ENCODE peak calls at places on chromosome 12, in six cellular contexts. C, T, N, X, O and Q are unnamed samples.

GRCh38 chr12:30531731-30532678 is 163.7 kb downstream of the IPO8 start:
- DNase-seq in C (no peak), T (no peak), O (no peak), X (peak), N (no peak), Q (no peak)

GRCh38 chr12:111685322-111685810 is 390 bp downstream of the BRAP start:
- DNase-seq in X (no peak), O (no peak), C (no peak), N (no peak), T (peak), Q (no peak)

GRCh38 chr12:84512751-84513150 is 399.8 kb downstream of the SLC6A15 start:
- DNase-seq in O (no peak), X (no peak), C (no peak), N (no peak), T (no peak), Q (no peak)

GRCh38 chr12:122865268-122866231 is 30.3 kb downstream of the HIP1R start:
- DNase-seq in C (no peak), O (no peak), X (peak), T (peak), N (no peak), Q (peak)

GRCh38 chr12:53300187-53300586 is 692 bp downstream of the MYG1 start:
- DNase-seq in N (no peak), X (no peak), C (no peak), O (no peak), T (no peak), Q (no peak)

GRCh38 chr12:6549379-6550151 is 6.3 kb downstream of the IFFO1 start:
- DNase-seq in X (no peak), O (no peak), T (no peak), C (no peak), N (no peak), Q (no peak)

GRCh38 chr12:1605129-1606020 is 11.0 kb upstream of the FBXL14 start:
- DNase-seq in O (no peak), C (no peak), T (peak), X (peak), N (no peak), Q (no peak)

GRCh38 chr12:68306564-68306963 is 25.6 kb downstream of the MDM1 start:
- DNase-seq in X (no peak), N (no peak), O (peak), C (no peak), T (no peak), Q (no peak)

GRCh38 chr12:79681008-79681590 is 9.7 kb downstream of the PAWR start:
- DNase-seq in N (no peak), O (no peak), X (no peak), C (no peak), T (no peak), Q (no peak)

GRCh38 chr12:128791395-128792322 is 32.1 kb downstream of the SLC15A4 start:
- DNase-seq in O (no peak), T (no peak), X (no peak), C (no peak), N (no peak), Q (no peak)

GRCh38 chr12:130706885-130707570 is 9.1 kb downstream of the RIMBP2 start:
- DNase-seq in T (no peak), N (no peak), X (no peak), O (no peak), C (no peak), Q (no peak)

GRCh38 chr12:113088971-113089756 is 32.6 kb downstream of the DTX1 start:
- DNase-seq in N (no peak), C (peak), T (no peak), X (no peak), O (peak), Q (no peak)

GRCh38 chr12:3033538-3033865 is 43.7 kb upstream of the TSPAN9 start:
- DNase-seq in N (no peak), X (no peak), O (no peak), C (no peak), T (no peak), Q (no peak)

GRCh38 chr12:57008113-57008687 is 1.9 kb upstream of the ZBTB39 start:
- DNase-seq in T (peak), C (no peak), O (peak), N (no peak), X (no peak), Q (no peak)

GRCh38 chr12:128920468-128920867 is 67.2 kb downstream of the GLT1D1 start:
- DNase-seq in C (no peak), N (no peak), T (no peak), O (no peak), X (no peak), Q (no peak)

GRCh38 chr12:88764781-88765470 is 184.7 kb upstream of the KITLG start:
- DNase-seq in N (no peak), T (no peak), O (no peak), C (no peak), X (no peak), Q (no peak)

GRCh38 chr12:67364228-67364627 is 95.1 kb downstream of the CAND1 start:
- DNase-seq in X (no peak), O (no peak), N (no peak), C (no peak), T (no peak), Q (no peak)

GRCh38 chr12:91381309-91381804 is 198.7 kb upstream of the DCN start:
- DNase-seq in C (peak), N (peak), X (no peak), O (peak), T (no peak), Q (no peak)
- TF ChIP-seq POLR2AphosphoS5 in C (no peak), N (no peak), X (no peak), O (no peak), T (no peak), Q (no peak)

GRCh38 chr12:45381351-45381750 is 165.5 kb downstream of the ANO6 start:
- DNase-seq in O (no peak), C (no peak), T (no peak), N (no peak), X (no peak), Q (no peak)
- TF ChIP-seq TAF1 in O (no peak), C (no peak), T (no peak), N (no peak), X (no peak), Q (no peak)

DNA sequence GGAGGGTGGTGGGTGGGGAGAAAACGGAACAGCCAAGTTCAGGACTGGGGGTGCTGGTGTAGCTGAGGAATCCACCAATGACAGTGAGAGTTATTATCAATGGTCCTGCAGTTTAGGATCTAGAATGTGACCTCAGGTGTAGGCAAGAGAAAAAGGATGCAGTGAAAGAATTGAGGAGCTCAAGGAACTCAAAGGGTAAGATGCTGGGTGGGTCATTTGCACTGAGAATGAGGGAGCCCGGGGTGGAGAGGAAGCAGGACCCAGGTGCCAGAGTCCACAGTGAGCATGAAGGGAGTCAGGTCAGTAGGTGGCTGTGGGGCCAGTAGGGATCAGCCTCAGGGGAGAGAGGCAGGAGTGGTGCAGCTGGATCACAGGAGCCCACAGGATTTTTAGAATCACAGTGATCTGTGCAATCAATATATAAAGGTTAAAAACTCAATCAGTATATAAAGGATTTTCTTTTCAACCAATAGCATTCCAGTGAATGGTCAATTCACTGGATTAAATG is 3.2 kb upstream of the KRT7 start:
- DNase-seq in N (no peak), O (no peak), T (no peak), C (no peak), X (no peak), Q (no peak)
- TF ChIP-seq POLR2A in N (no peak), O (no peak), T (no peak), C (no peak), X (no peak), Q (no peak)

GRCh38 chr12:121466800-121467637 is 67.1 kb downstream of the RNF34 start:
- DNase-seq in O (peak), T (peak), C (peak), X (peak), N (peak), Q (peak)
- TF ChIP-seq POLR2AphosphoS5 in O (no peak), T (no peak), C (no peak), X (no peak), N (no peak), Q (no peak)

DNA sequence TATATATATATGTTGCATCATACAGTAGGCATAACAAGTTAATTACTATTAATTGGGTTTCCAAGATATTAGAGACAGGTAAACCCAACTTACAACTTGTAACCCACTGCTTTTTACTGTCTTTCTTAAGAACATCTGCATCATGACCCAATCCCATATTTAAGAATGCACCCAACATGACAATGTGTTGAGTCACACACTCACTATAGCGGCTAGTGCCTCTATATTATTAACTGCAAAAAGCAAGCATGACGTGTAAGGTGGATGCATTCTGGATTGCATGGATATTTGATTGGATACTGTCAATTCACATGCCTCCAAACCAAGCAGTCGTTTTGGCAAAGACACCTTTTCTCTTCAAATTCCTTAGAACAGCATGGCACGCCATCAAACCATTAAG is 68.2 kb downstream of the KSR2 start:
- DNase-seq in T (no peak), O (no peak), X (no peak), C (no peak), N (no peak), Q (no peak)
- TF ChIP-seq TAF1 in T (no peak), O (no peak), X (no peak), C (no peak), N (no peak), Q (no peak)

DNA sequence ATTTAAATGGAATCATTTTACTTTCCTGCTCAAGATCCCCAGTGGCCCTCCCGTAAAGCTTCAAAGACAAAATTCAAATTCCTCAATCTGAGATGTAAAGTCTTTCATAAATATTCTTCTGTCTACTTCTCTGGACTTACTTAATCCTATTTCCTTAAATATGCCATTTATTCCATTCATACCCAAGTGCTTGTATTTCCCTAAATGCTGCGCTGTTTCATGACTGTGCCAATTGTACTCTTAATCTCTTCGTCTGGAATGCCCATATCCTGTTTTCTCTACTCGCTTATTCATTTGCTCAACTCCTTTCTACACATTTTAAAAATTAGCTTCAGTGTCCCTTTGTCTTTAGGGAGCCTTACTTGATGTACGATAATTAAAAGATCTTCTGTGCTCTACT is 280.1 kb downstream of the CPNE8 start:
- DNase-seq in N (no peak), O (no peak), T (no peak), C (no peak), X (no peak), Q (no peak)
- TF ChIP-seq POLR2A in N (no peak), O (no peak), T (no peak), C (no peak), X (no peak), Q (no peak)

DNA sequence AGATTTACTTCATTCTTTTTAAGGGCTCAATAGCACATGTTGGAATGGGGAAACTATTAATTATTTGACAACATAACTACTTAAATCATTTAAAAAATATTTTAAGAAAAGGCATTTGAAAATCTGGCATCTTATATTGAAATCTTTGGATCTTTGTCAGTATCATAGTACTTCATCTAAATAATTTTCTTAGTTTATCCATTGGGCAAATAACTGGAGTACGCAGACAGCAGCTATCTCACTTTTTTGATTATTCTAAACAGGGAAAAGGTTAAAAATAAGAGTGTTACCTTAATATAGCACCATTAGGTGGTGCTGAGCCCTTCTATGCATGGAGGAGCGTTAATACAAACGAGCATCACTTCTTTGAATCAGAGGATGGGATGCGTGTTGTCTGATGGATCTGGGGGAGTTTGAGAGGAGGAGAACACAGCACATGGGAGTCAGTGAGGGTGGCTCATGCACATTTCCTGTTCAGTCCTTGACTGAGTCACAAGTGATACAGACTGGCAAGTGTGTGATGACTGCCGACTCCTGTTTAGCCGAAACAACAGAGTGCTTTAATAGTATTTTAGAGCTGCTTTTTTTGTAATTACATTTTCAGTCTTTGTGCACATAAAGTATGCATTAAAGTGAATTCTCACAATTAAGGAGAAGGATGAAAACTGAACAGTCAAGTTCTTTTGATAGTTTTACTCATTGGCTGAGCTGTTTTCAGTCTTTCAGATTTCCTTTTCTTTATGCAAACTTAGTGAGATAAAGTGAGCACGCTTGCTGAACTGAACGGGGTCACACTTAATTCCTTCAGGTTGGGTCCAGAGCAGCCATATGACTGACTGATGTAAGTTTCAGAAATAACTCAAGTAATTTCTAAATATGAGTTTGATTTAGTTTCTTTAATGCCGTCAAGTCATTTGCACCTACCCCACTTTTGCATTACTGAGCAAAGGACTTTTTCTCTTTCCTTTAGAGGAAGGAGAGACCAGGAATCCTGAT is 92.7 kb downstream of the DIP2B start:
- DNase-seq in O (peak), T (no peak), N (no peak), C (peak), X (no peak), Q (peak)
- TF ChIP-seq POLR2AphosphoS5 in O (peak), T (no peak), N (no peak), C (peak), X (no peak), Q (peak)

GRCh38 chr12:18066666-18067065 is 23.3 kb downstream of the RERGL start:
- DNase-seq in O (no peak), C (no peak), X (no peak), N (no peak), T (no peak), Q (no peak)
- TF ChIP-seq TAF1 in O (no peak), C (no peak), X (no peak), N (no peak), T (no peak), Q (no peak)